ENCODE peak calls at places on chromosomes 11 and 22, in ten cellular contexts. T is GM12878; K is transverse colon; R is mammary epithelial cell; B is MM.1S; G is lower leg skin; W is AG10803; E is brain microvascular endothelial cell; L is uterus; D is CD8-positive, alpha-beta T cell. P is an unnamed sample.

GRCh38 chr11:107017104-107017432 is 1.2 kb downstream of the GUCY1A2 start:
- DNase-seq in T (no peak), L (no peak), R (no peak), W (no peak), G (no peak), E (no peak), D (no peak), B (no peak), K (no peak), P (no peak)

GRCh38 chr11:111976614-111977140 is 39.5 kb downstream of the DIXDC1 start:
- DNase-seq in L (peak), W (no peak), G (peak), T (no peak), K (no peak), E (no peak), R (peak), B (no peak), D (no peak), P (no peak)

GRCh38 chr11:2881076-2881973 is 4.2 kb downstream of the CDKN1C start:
- DNase-seq in K (no peak), L (no peak), E (no peak), W (no peak), G (no peak), B (no peak), T (no peak), D (no peak), R (no peak), P (no peak)

GRCh38 chr11:35126000-35126878 is 12.7 kb upstream of the CD44 start:
- DNase-seq in R (no peak), B (peak), D (no peak), L (no peak), W (no peak), E (no peak), G (no peak), K (no peak), T (peak), P (no peak)

GRCh38 chr11:113401718-113402117 is 14.1 kb downstream of the ANKK1 start:
- DNase-seq in D (no peak), R (peak), K (peak), G (peak), T (no peak), L (no peak), B (no peak), W (peak), E (no peak), P (peak)

GRCh38 chr22:40637181-40638150 is 947 bp upstream of the MRTFA start:
- DNase-seq in E (no peak), G (peak), R (no peak), T (no peak), D (peak), W (no peak), B (peak), K (peak), L (no peak), P (no peak)

GRCh38 chr11:118913411-118914125 is 12.2 kb downstream of the BCL9L start:
- DNase-seq in D (peak), E (no peak), B (no peak), G (no peak), T (no peak), K (no peak), R (peak), W (no peak), L (peak), P (no peak)

GRCh38 chr11:73141031-73141308 is 1.1 kb downstream of the FCHSD2 start:
- DNase-seq in G (peak), K (no peak), T (no peak), D (no peak), B (no peak), E (no peak), W (no peak), R (peak), L (peak), P (peak)

GRCh38 chr11:134643115-134643514 is 231.1 kb upstream of the B3GAT1 start:
- DNase-seq in D (no peak), W (no peak), B (no peak), L (no peak), K (no peak), G (peak), E (no peak), R (no peak), T (no peak), P (no peak)

GRCh38 chr11:44701276-44701675 is 25.5 kb upstream of the TSPAN18 start:
- DNase-seq in K (no peak), T (no peak), E (no peak), L (no peak), W (no peak), D (no peak), B (no peak), G (no peak), R (no peak), P (no peak)

GRCh38 chr22:36871669-36872081 is 10.9 kb downstream of the NCF4 start:
- DNase-seq in D (no peak), E (no peak), K (no peak), T (no peak), W (no peak), B (no peak), L (no peak), G (no peak), R (peak), P (no peak)

GRCh38 chr22:27219036-27219435 is 561.6 kb downstream of the MIAT start:
- DNase-seq in L (no peak), E (no peak), T (no peak), G (no peak), K (no peak), W (no peak), R (no peak), B (no peak), D (no peak), P (no peak)

GRCh38 chr11:73012121-73012863 is 129.8 kb downstream of the FCHSD2 start:
- DNase-seq in K (no peak), W (peak), R (peak), B (no peak), E (peak), L (no peak), T (no peak), D (no peak), G (no peak), P (peak)

GRCh38 chr22:33397381-33397907 is 339.3 kb upstream of the SYN3 start:
- DNase-seq in K (no peak), T (no peak), L (no peak), E (no peak), R (no peak), W (peak), B (no peak), G (no peak), D (no peak), P (no peak)

GRCh38 chr22:50528682-50529415 is 963 bp downstream of the TYMP start:
- DNase-seq in T (no peak), L (no peak), R (no peak), G (no peak), D (peak), K (peak), B (no peak), W (no peak), E (no peak), P (no peak)

GRCh38 chr11:128036006-128036405 is 551.4 kb downstream of the ETS1 start:
- DNase-seq in W (no peak), K (no peak), G (no peak), L (no peak), D (no peak), E (no peak), T (no peak), B (no peak), R (no peak), P (no peak)

GRCh38 chr11:19664896-19665548 is 47.6 kb upstream of the NAV2 start:
- DNase-seq in G (no peak), L (no peak), W (peak), R (peak), T (no peak), K (no peak), D (no peak), B (no peak), E (no peak), P (peak)

GRCh38 chr22:49960967-49961600 is 512 bp downstream of the PIM3 start:
- DNase-seq in D (peak), T (no peak), W (peak), B (peak), L (peak), R (peak), E (peak), G (peak), K (peak), P (no peak)

GRCh38 chr11:46198873-46199250 is 77.6 kb upstream of the PHF21A start:
- DNase-seq in T (no peak), D (no peak), G (no peak), B (no peak), W (no peak), K (no peak), L (no peak), E (no peak), R (no peak), P (no peak)

GRCh38 chr11:57241311-57241972 is 4.4 kb upstream of the APLNR start:
- DNase-seq in W (no peak), L (no peak), G (peak), R (no peak), B (no peak), D (no peak), E (no peak), T (no peak), K (no peak), P (no peak)

GRCh38 chr22:38706101-38706884 is 549 bp downstream of the GTPBP1 start:
- DNase-seq in B (peak), W (peak), K (peak), R (peak), G (peak), D (no peak), L (peak), E (no peak), T (no peak), P (peak)

GRCh38 chr11:86040919-86041318 is 28.0 kb downstream of the PICALM start:
- DNase-seq in R (no peak), T (no peak), W (no peak), L (no peak), B (no peak), G (no peak), E (no peak), K (no peak), D (no peak), P (no peak)

GRCh38 chr11:86041975-86042378 is 26.9 kb downstream of the PICALM start:
- DNase-seq in K (peak), B (peak), E (peak), R (peak), L (peak), D (peak), T (peak), W (peak), G (no peak), P (peak)

GRCh38 chr11:86037743-86038142 is 31.1 kb downstream of the PICALM start:
- DNase-seq in R (no peak), E (no peak), K (no peak), T (no peak), B (no peak), W (no peak), D (no peak), L (no peak), G (no peak), P (no peak)

GRCh38 chr11:86035920-86036319 is 33.0 kb downstream of the PICALM start:
- DNase-seq in L (no peak), T (no peak), D (no peak), B (no peak), R (no peak), W (no peak), K (no peak), E (no peak), G (no peak), P (no peak)

GRCh38 chr11:86039094-86039493 is 29.8 kb downstream of the PICALM start:
- DNase-seq in G (no peak), L (no peak), R (no peak), E (no peak), W (no peak), B (no peak), T (no peak), D (no peak), K (no peak), P (no peak)
- H3K4me3 ChIP-seq in G (no peak), L (no peak), R (no peak), E (no peak), W (no peak), B (no peak), T (no peak), D (no peak), K (no peak), P (no peak)

GRCh38 chr22:25060522-25061071 is 108.1 kb downstream of the KIAA1671 start:
- DNase-seq in T (no peak), K (no peak), G (no peak), W (no peak), R (no peak), D (peak), B (no peak), E (no peak), L (no peak), P (no peak)
- TF ChIP-seq CTCF in T (peak), K (peak), G (no peak), W (no peak), R (peak), D (peak), B (peak), E (peak), L (no peak), P (no peak)

GRCh38 chr11:16832193-16832539 is 93.7 kb downstream of the C11orf58 start:
- DNase-seq in E (no peak), T (no peak), D (no peak), G (no peak), B (no peak), K (no peak), L (no peak), W (no peak), R (no peak), P (no peak)
- H3K4me3 ChIP-seq in E (no peak), T (no peak), D (no peak), G (no peak), B (no peak), K (no peak), L (no peak), W (no peak), R (no peak), P (no peak)

GRCh38 chr22:42296381-42296853 is 26.0 kb upstream of the TCF20 start:
- DNase-seq in E (no peak), G (no peak), K (peak), D (peak), T (no peak), W (no peak), L (no peak), R (no peak), B (no peak), P (no peak)
- TF ChIP-seq CTCF in E (peak), G (no peak), K (no peak), D (peak), T (no peak), W (no peak), L (no peak), R (peak), B (no peak), P (no peak)

P was measured in fibroblast of mammary gland.